ENCODE peak calls at places on chromosome 12, in nine cellular contexts. P is activated CD4-positive, CD25-positive, alpha-beta regulatory T cell; G is stimulated activated CD8-positive, alpha-beta memory T cell treated with anti-CD3 and anti-CD28 coated beads, Interleukin-15, amount 100 ng/mL, for 24 hours; W is memory B cell; B is KBM-7; A is glutamatergic neuron; R is posterior cingulate gyrus; U is GM23248; X is HTR-8/SVneo. V is an unnamed sample.

GRCh38 chr12:53299101-53299453 is 418 bp upstream of the MYG1 start:
- DNase-seq in W (no peak), A (no peak), U (peak; percentile 92), B (peak; percentile 85), G (no peak), P (no peak), X (peak; percentile 48), R (no peak), V (no peak)

GRCh38 chr12:127145929-127146789 is 1120.8 kb upstream of the TMEM132C start:
- DNase-seq in B (no peak), W (no peak), A (peak; percentile 86), G (peak; percentile 51), U (peak; percentile 91), P (peak; percentile 34), X (peak; percentile 5), R (peak; percentile 85), V (peak; percentile 56)

GRCh38 chr12:105744659-105745058 is 394.1 kb downstream of the NUAK1 start:
- DNase-seq in R (no peak), G (no peak), W (no peak), X (no peak), B (no peak), A (no peak), U (no peak), P (no peak), V (no peak)

GRCh38 chr12:57864382-57864781 is 17.9 kb upstream of the CTDSP2 start:
- DNase-seq in U (peak; percentile 80), W (no peak), X (no peak), R (no peak), P (no peak), A (no peak), B (no peak), G (no peak), V (no peak)

GRCh38 chr12:5377997-5378596 is 53.8 kb upstream of the NTF3 start:
- DNase-seq in W (no peak), P (no peak), R (no peak), A (no peak), B (no peak), U (no peak), X (no peak), G (no peak), V (no peak)

GRCh38 chr12:72547593-72547992 is 275.4 kb downstream of the TRHDE start:
- DNase-seq in W (no peak), A (no peak), X (no peak), G (no peak), B (no peak), R (no peak), U (peak; percentile 14), P (no peak), V (no peak)

GRCh38 chr12:110689601-110690430 is 901 bp upstream of the HVCN1 start:
- DNase-seq in U (peak; percentile 42), R (no peak), P (peak; percentile 7), B (peak; percentile 74), X (no peak), A (no peak), W (peak; percentile 54), G (no peak), V (no peak)

GRCh38 chr12:87348071-87348470 is 681.1 kb downstream of the C12orf50 start:
- DNase-seq in R (no peak), P (no peak), A (no peak), U (no peak), X (no peak), B (no peak), G (no peak), W (no peak), V (no peak)

GRCh38 chr12:16603916-16604575 is 1.9 kb downstream of the LMO3 start:
- DNase-seq in X (no peak), P (no peak), B (no peak), R (no peak), G (no peak), W (no peak), U (no peak), A (peak; percentile 15), V (no peak)

GRCh38 chr12:102816816-102817434 is 100.1 kb downstream of the PAH start:
- DNase-seq in R (no peak), W (no peak), G (no peak), U (peak; percentile 74), P (no peak), A (no peak), X (peak; percentile 14), B (peak; percentile 40), V (no peak)

GRCh38 chr12:112105891-112106290 is 2.7 kb downstream of the NAA25 start:
- DNase-seq in B (no peak), R (no peak), X (no peak), U (no peak), P (no peak), W (no peak), G (no peak), A (no peak), V (no peak)

GRCh38 chr12:89414851-89415250 is 62.5 kb upstream of the DUSP6 start:
- DNase-seq in P (no peak), B (no peak), G (no peak), U (peak; percentile 71), R (no peak), X (no peak), W (no peak), A (no peak), V (no peak)

GRCh38 chr12:117671734-117672133 is 297.1 kb downstream of the KSR2 start:
- DNase-seq in P (no peak), W (no peak), R (no peak), X (no peak), U (peak; percentile 57), B (peak; percentile 16), G (no peak), A (peak; percentile 71), V (peak; percentile 48)

GRCh38 chr12:92543872-92544271 is 158.9 kb upstream of the PLEKHG7 start:
- DNase-seq in X (no peak), W (no peak), R (no peak), A (no peak), P (no peak), G (no peak), U (no peak), B (peak; percentile 31), V (no peak)

GRCh38 chr12:122641976-122642375 is 61.2 kb downstream of the HCAR2 start:
- DNase-seq in U (peak; percentile 43), P (no peak), A (no peak), R (no peak), G (no peak), W (no peak), B (no peak), X (no peak), V (no peak)

GRCh38 chr12:76303365-76303764 is 44.9 kb downstream of the BBS10 start:
- DNase-seq in B (no peak), R (no peak), W (no peak), U (peak; percentile 28), A (no peak), P (no peak), G (no peak), X (peak; percentile 14), V (no peak)

GRCh38 chr12:69698769-69699540 is at the start of gene BEST3:
- DNase-seq in U (no peak), A (no peak), X (no peak), W (no peak), R (no peak), G (no peak), P (no peak), B (no peak), V (no peak)

GRCh38 chr12:94205738-94206310 is 57.4 kb downstream of the PLXNC1 start:
- DNase-seq in P (no peak), B (no peak), U (no peak), R (no peak), A (no peak), G (no peak), W (no peak), X (no peak), V (no peak)

GRCh38 chr12:66279127-66279712 is 23.1 kb upstream of the HELB start:
- DNase-seq in X (peak; percentile 7), A (peak; percentile 19), R (no peak), W (no peak), G (no peak), P (no peak), B (peak; percentile 62), U (peak; percentile 51), V (no peak)

GRCh38 chr12:115411121-115411520 is 727.1 kb upstream of the TBX3 start:
- DNase-seq in W (no peak), R (no peak), G (no peak), U (no peak), X (no peak), B (no peak), P (no peak), A (no peak), V (no peak)

GRCh38 chr12:53955036-53955775 is 503 bp downstream of the HOXC12 start:
- DNase-seq in A (no peak), R (no peak), X (no peak), W (no peak), B (no peak), P (no peak), U (no peak), G (no peak), V (no peak)

GRCh38 chr12:65495233-65495632 is 216.8 kb downstream of the MSRB3 start:
- DNase-seq in B (no peak), P (no peak), W (no peak), A (no peak), G (no peak), X (peak; percentile 63), U (peak; percentile 77), R (no peak), V (no peak)

GRCh38 chr12:102543494-102543893 is 63.1 kb upstream of the IGF1 start:
- DNase-seq in X (no peak), R (no peak), A (no peak), P (no peak), G (no peak), W (no peak), U (peak; percentile 32), B (no peak), V (no peak)

GRCh38 chr12:8057839-8058238 is 8.3 kb downstream of the C3AR1 start:
- DNase-seq in U (peak; percentile 83), R (no peak), P (no peak), B (peak; percentile 40), X (no peak), W (no peak), A (no peak), G (no peak), V (no peak)

GRCh38 chr12:119369907-119370546 is 35.5 kb downstream of the CCDC60 start:
- DNase-seq in W (no peak), P (no peak), B (peak; percentile 12), R (no peak), G (no peak), A (no peak), X (no peak), U (no peak), V (no peak)

GRCh38 chr12:71646512-71646911 is 17.1 kb downstream of the ZFC3H1 start:
- DNase-seq in A (no peak), U (no peak), W (no peak), G (no peak), B (no peak), R (no peak), X (no peak), P (no peak), V (no peak)

GRCh38 chr12:93380480-93381121 is 2.9 kb downstream of the NUDT4 start:
- DNase-seq in P (no peak), W (no peak), X (no peak), R (no peak), U (peak; percentile 64), A (no peak), B (peak; percentile 39), G (no peak), V (no peak)

GRCh38 chr12:21434704-21435103 is 2.8 kb upstream of the PYROXD1 start:
- DNase-seq in U (no peak), W (no peak), R (no peak), B (no peak), X (no peak), A (no peak), P (no peak), G (no peak), V (no peak)

GRCh38 chr12:59444932-59445331 is 150.9 kb upstream of the SLC16A7 start:
- DNase-seq in B (no peak), G (no peak), X (no peak), R (no peak), A (no peak), P (no peak), U (peak; percentile 16), W (no peak), V (no peak)

GRCh38 chr12:23895792-23896218 is 53.7 kb downstream of the SOX5 start:
- DNase-seq in X (no peak), A (peak; percentile 60), P (no peak), R (peak; percentile 15), B (no peak), G (no peak), W (no peak), U (no peak), V (no peak)

GRCh38 chr12:26090853-26091510 is 33.9 kb downstream of the BHLHE41 start:
- DNase-seq in A (no peak), X (no peak), P (no peak), W (no peak), G (no peak), U (no peak), R (no peak), B (no peak), V (no peak)